ENCODE peak calls at places on chromosome 21, in four cellular contexts. N, H, C and F are unnamed samples.

GRCh38 chr21:26412831-26413329 is 160.2 kb downstream of the CYYR1 start:
- DNase-seq in C (no peak), H (no peak), N (no peak), F (no peak)

GRCh38 chr21:35932232-35932911 is 128.0 kb downstream of the SETD4 start:
- DNase-seq in H (peak; percentile 29), C (no peak), N (peak; percentile 18), F (no peak)

GRCh38 chr21:34707876-34708325 is 39.1 kb downstream of the CLIC6 start:
- DNase-seq in H (peak; percentile 54), N (no peak), C (peak; percentile 6), F (no peak)

GRCh38 chr21:24716306-24716918 is 890.9 kb downstream of the MRPL39 start:
- DNase-seq in C (no peak), H (no peak), N (no peak), F (no peak)

GRCh38 chr21:34818663-34819158 is 149.9 kb downstream of the CLIC6 start:
- DNase-seq in N (no peak), C (no peak), H (no peak), F (no peak)

GRCh38 chr21:44010429-44010828 is 1.7 kb upstream of the TRAPPC10 start:
- DNase-seq in C (no peak), H (no peak), N (no peak), F (no peak)

GRCh38 chr21:42556476-42556875 is 42.8 kb downstream of the SLC37A1 start:
- DNase-seq in N (no peak), C (no peak), H (no peak), F (no peak)

GRCh38 chr21:27346041-27346448 is 379.2 kb upstream of the ADAMTS5 start:
- DNase-seq in H (no peak), C (no peak), N (no peak), F (no peak)